ENCODE peak calls at places on chromosomes 1 and 21, in five cellular contexts. F is left ventricle myocardium inferior; O is activated B cell treated with CpG ODN at 0.5 μM for 24 hours; M is germinal center; X is effector CD4-positive, alpha-beta T cell. A is an unnamed sample.

GRCh38 chr1:241837901-241838300 is 10.1 kb upstream of the EXO1 start:
- DNase-seq in X (no peak), F (no peak), O (no peak), M (no peak), A (no peak)

GRCh38 chr1:10751160-10751559 is 45.3 kb downstream of the CASZ1 start:
- DNase-seq in X (no peak), M (no peak), F (no peak), O (no peak), A (no peak)

GRCh38 chr1:150650193-150650592 is 20.8 kb upstream of the ENSA start:
- DNase-seq in F (no peak), M (no peak), O (no peak), X (no peak), A (no peak)

GRCh38 chr1:164611754-164612642 is 53.0 kb downstream of the PBX1 start:
- DNase-seq in O (no peak), X (no peak), M (no peak), F (no peak), A (no peak)

GRCh38 chr1:85313888-85314696 is 37.7 kb upstream of the BCL10 start:
- DNase-seq in M (no peak), F (no peak), O (no peak), X (no peak), A (no peak)

GRCh38 chr1:234707641-234708040 is 97.7 kb upstream of the IRF2BP2 start:
- DNase-seq in M (no peak), X (no peak), F (no peak), O (no peak), A (no peak)

GRCh38 chr1:216847385-216848036 is 124.3 kb upstream of the ESRRG start:
- DNase-seq in F (no peak), O (no peak), M (no peak), X (no peak), A (no peak)

GRCh38 chr1:175073054-175073453 is 5.4 kb downstream of the TNN start:
- DNase-seq in X (no peak), O (no peak), F (no peak), M (no peak), A (no peak)

GRCh38 chr1:3892748-3893147 is 7.3 kb downstream of the C1orf174 start:
- DNase-seq in F (peak; percentile 36), M (no peak), X (no peak), O (no peak), A (no peak)

GRCh38 chr1:52306227-52307006 is 59.6 kb downstream of the CC2D1B start:
- DNase-seq in O (no peak), X (no peak), F (no peak), M (no peak), A (no peak)

GRCh38 chr1:47507140-47507539 is 69.3 kb downstream of the FOXD2 start:
- DNase-seq in X (no peak), M (no peak), F (no peak), O (no peak), A (peak; percentile 24)

GRCh38 chr1:148362141-148362929 is 120.8 kb downstream of the PPIAL4G start:
- DNase-seq in M (no peak), X (no peak), O (no peak), F (no peak), A (no peak)

GRCh38 chr21:42091899-42092508 is 20.9 kb downstream of the UMODL1 start:
- DNase-seq in X (no peak), F (no peak), O (no peak), M (no peak), A (no peak)

GRCh38 chr1:54949971-54950360 is 30.5 kb upstream of the TMEM61 start:
- DNase-seq in X (no peak), F (no peak), M (no peak), O (no peak), A (no peak)

GRCh38 chr1:78419309-78419708 is 71.5 kb upstream of the PTGFR start:
- DNase-seq in O (no peak), F (no peak), M (no peak), X (no peak), A (no peak)

GRCh38 chr1:110230381-110231199 is 20.5 kb downstream of the KCNC4 start:
- DNase-seq in M (no peak), O (no peak), F (no peak), X (no peak), A (no peak)

GRCh38 chr1:89974701-89975470 is 20.0 kb upstream of the ZNF326 start:
- DNase-seq in M (no peak), O (no peak), X (no peak), F (no peak), A (no peak)

GRCh38 chr21:39082656-39083376 is 100.4 kb downstream of the PSMG1 start:
- DNase-seq in X (no peak), F (no peak), O (no peak), M (no peak), A (peak; percentile 71)

GRCh38 chr1:117613249-117613968 is 7.6 kb downstream of the TENT5C start:
- DNase-seq in F (no peak), O (peak; percentile 0), X (no peak), M (no peak), A (peak; percentile 52)

GRCh38 chr1:246629030-246629429 is 62.8 kb downstream of the CNST start:
- DNase-seq in F (no peak), O (no peak), X (no peak), M (no peak), A (no peak)

GRCh38 chr21:45607021-45607921 is 36.3 kb upstream of the PCBP3 start:
- DNase-seq in F (no peak), X (peak; percentile 47), M (no peak), O (no peak), A (no peak)